ENCODE peak calls at places on chromosome 4, in six cellular contexts. One of them, this sample, is unnamed.

GRCh38 chr4:173056708-173057107 is 111.9 kb upstream of the GALNT7 start:
- DNase-seq in H1: no peak
- DNase-seq in H9: no peak
- DNase-seq in neuronal stem cell: no peak
- DNase-seq in trophoblast cell: no peak
- DNase-seq in IMR-90: no peak
- DNase-seq in this sample: no peak

GRCh38 chr4:98946359-98946758 is 17.4 kb upstream of the EIF4E start:
- DNase-seq in H9: no peak
- DNase-seq in trophoblast cell: no peak
- DNase-seq in neuronal stem cell: no peak
- DNase-seq in H1: no peak
- DNase-seq in IMR-90: no peak
- DNase-seq in this sample: no peak

GRCh38 chr4:171813195-171813955 is at the start of gene GALNTL6:
- DNase-seq in trophoblast cell: peak
- DNase-seq in neuronal stem cell: peak
- DNase-seq in H9: peak
- DNase-seq in H1: peak
- DNase-seq in IMR-90: no peak
- DNase-seq in this sample: peak

GRCh38 chr4:7280906-7281305 is 88.6 kb downstream of the SORCS2 start:
- DNase-seq in trophoblast cell: no peak
- DNase-seq in neuronal stem cell: no peak
- DNase-seq in H9: no peak
- DNase-seq in H1: no peak
- DNase-seq in IMR-90: peak
- DNase-seq in this sample: no peak

GRCh38 chr4:62431513-62431912 is 1231.4 kb downstream of the ADGRL3 start:
- DNase-seq in neuronal stem cell: no peak
- DNase-seq in trophoblast cell: no peak
- DNase-seq in H9: peak
- DNase-seq in H1: no peak
- DNase-seq in IMR-90: no peak
- DNase-seq in this sample: no peak

GRCh38 chr4:27357283-27357682 is 496.6 kb downstream of the STIM2 start:
- DNase-seq in H9: no peak
- DNase-seq in trophoblast cell: no peak
- DNase-seq in IMR-90: no peak
- DNase-seq in H1: no peak
- DNase-seq in neuronal stem cell: no peak
- DNase-seq in this sample: peak

GRCh38 chr4:41964401-41964800 is 17.2 kb upstream of the DCAF4L1 start:
- DNase-seq in IMR-90: no peak
- DNase-seq in neuronal stem cell: no peak
- DNase-seq in H9: no peak
- DNase-seq in trophoblast cell: no peak
- DNase-seq in H1: no peak
- DNase-seq in this sample: no peak

GRCh38 chr4:48329193-48329592 is 12.1 kb upstream of the SLAIN2 start:
- DNase-seq in H1: no peak
- DNase-seq in trophoblast cell: no peak
- DNase-seq in neuronal stem cell: no peak
- DNase-seq in IMR-90: no peak
- DNase-seq in H9: no peak
- DNase-seq in this sample: peak

GRCh38 chr4:118904935-118905334 is 16.3 kb downstream of the SYNPO2 start:
- DNase-seq in trophoblast cell: peak
- DNase-seq in IMR-90: peak
- DNase-seq in H9: no peak
- DNase-seq in H1: no peak
- DNase-seq in neuronal stem cell: no peak
- DNase-seq in this sample: no peak

GRCh38 chr4:53962516-53963225 is 101.7 kb downstream of the CHIC2 start:
- DNase-seq in IMR-90: peak
- DNase-seq in H9: no peak
- DNase-seq in trophoblast cell: no peak
- DNase-seq in H1: no peak
- DNase-seq in neuronal stem cell: peak
- DNase-seq in this sample: peak

GRCh38 chr4:173556398-173557131 is 26.5 kb upstream of the HAND2 start:
- DNase-seq in IMR-90: no peak
- DNase-seq in H9: no peak
- DNase-seq in trophoblast cell: no peak
- DNase-seq in H1: no peak
- DNase-seq in neuronal stem cell: no peak
- DNase-seq in this sample: no peak

GRCh38 chr4:15902741-15903140 is 35.8 kb downstream of the FGFBP1 start:
- DNase-seq in H1: no peak
- DNase-seq in neuronal stem cell: no peak
- DNase-seq in H9: no peak
- DNase-seq in trophoblast cell: no peak
- DNase-seq in IMR-90: no peak
- DNase-seq in this sample: no peak

GRCh38 chr4:52991452-52991851 is 129.3 kb downstream of the RASL11B start:
- DNase-seq in trophoblast cell: no peak
- DNase-seq in H1: no peak
- DNase-seq in IMR-90: no peak
- DNase-seq in H9: no peak
- DNase-seq in neuronal stem cell: no peak
- DNase-seq in this sample: no peak

GRCh38 chr4:165630671-165631070 is 242.4 kb upstream of the TLL1 start:
- DNase-seq in H1: no peak
- DNase-seq in IMR-90: no peak
- DNase-seq in trophoblast cell: no peak
- DNase-seq in neuronal stem cell: no peak
- DNase-seq in H9: no peak
- DNase-seq in this sample: no peak

GRCh38 chr4:165628572-165628971 is 244.5 kb upstream of the TLL1 start:
- DNase-seq in neuronal stem cell: no peak
- DNase-seq in IMR-90: no peak
- DNase-seq in trophoblast cell: no peak
- DNase-seq in H9: no peak
- DNase-seq in H1: no peak
- DNase-seq in this sample: no peak

GRCh38 chr4:165631912-165632311 is 241.1 kb upstream of the TLL1 start:
- DNase-seq in H9: no peak
- DNase-seq in IMR-90: no peak
- DNase-seq in H1: no peak
- DNase-seq in trophoblast cell: no peak
- DNase-seq in neuronal stem cell: no peak
- DNase-seq in this sample: no peak

GRCh38 chr4:165634766-165635165 is 238.3 kb upstream of the TLL1 start:
- DNase-seq in trophoblast cell: no peak
- DNase-seq in H9: no peak
- DNase-seq in IMR-90: no peak
- DNase-seq in neuronal stem cell: no peak
- DNase-seq in H1: no peak
- DNase-seq in this sample: no peak

DNA sequence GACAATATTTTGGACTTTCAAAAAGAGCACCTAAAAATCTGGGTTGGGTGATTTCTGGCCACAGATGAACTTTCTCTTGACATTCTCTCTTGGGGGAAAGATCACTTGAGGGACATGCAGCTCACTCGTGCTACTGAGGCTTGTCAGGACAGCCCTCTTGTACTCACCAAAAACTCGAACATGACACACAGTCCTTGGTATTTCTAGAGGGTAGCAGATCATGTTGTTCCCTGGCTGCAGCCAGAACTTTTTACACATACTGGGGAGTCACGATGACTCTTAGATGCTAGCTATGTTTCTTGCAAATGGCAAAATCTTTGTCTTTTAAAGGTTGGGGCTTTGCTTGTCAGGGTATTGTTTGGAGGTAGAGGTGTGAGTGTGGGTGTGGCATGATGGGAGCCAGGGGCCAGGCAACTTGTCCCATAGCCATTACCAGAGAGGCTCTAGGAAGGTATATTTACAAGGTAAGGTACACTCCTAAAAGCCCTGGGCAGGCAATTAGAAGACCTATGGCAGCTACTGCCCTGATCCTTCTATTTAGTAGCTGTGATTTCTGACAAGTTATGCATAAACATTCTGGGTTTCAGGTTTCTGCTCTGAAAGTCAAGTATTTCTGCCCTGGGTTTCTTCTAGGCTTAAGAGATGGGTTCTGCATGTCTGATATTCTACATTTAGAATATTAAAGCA is 241.7 kb upstream of the TLL1 start:
- DNase-seq in neuronal stem cell: no peak
- DNase-seq in trophoblast cell: no peak
- DNase-seq in H9: no peak
- DNase-seq in H1: no peak
- DNase-seq in IMR-90: no peak
- DNase-seq in this sample: no peak
- H2AFZ ChIP-seq in neuronal stem cell: no peak
- H2AFZ ChIP-seq in trophoblast cell: no peak
- H2AFZ ChIP-seq in H9: no peak
- H2AFZ ChIP-seq in H1: no peak
- H2AFZ ChIP-seq in IMR-90: no peak
- H2AFZ ChIP-seq in this sample: no peak

DNA sequence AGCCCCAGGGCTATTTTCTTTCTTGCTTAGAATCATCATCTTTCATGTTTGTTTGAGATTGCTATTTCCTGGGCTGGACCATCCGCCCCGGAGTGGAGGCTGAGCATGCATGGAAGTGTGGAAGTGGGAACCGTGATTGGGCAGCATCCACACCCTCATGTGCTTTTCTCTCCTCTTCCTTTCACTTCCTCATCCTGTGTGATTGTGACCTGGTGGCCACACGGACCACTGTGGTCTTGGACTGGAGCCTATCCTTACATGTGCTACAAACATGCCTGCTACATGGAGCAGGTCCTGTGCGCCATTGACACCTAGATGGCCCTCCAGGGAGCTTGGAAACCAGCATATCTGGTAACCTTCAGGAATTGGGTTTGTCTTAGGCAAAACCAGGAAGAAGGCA is 175.9 kb upstream of the LCORL start:
- DNase-seq in H9: no peak
- DNase-seq in IMR-90: no peak
- DNase-seq in trophoblast cell: no peak
- DNase-seq in neuronal stem cell: no peak
- DNase-seq in H1: no peak
- DNase-seq in this sample: no peak
- H2BK5ac ChIP-seq in H9: no peak
- H2BK5ac ChIP-seq in IMR-90: no peak
- H2BK5ac ChIP-seq in trophoblast cell: no peak
- H2BK5ac ChIP-seq in neuronal stem cell: no peak
- H2BK5ac ChIP-seq in H1: no peak
- H2BK5ac ChIP-seq in this sample: no peak

GRCh38 chr4:123843137-123843536 is 446.5 kb downstream of the SPRY1 start:
- DNase-seq in neuronal stem cell: no peak
- DNase-seq in H9: no peak
- DNase-seq in H1: no peak
- DNase-seq in IMR-90: no peak
- DNase-seq in trophoblast cell: no peak
- DNase-seq in this sample: no peak

GRCh38 chr4:123841431-123842121 is 445.0 kb downstream of the SPRY1 start:
- DNase-seq in trophoblast cell: no peak
- DNase-seq in IMR-90: no peak
- DNase-seq in neuronal stem cell: no peak
- DNase-seq in H9: no peak
- DNase-seq in H1: no peak
- DNase-seq in this sample: peak

GRCh38 chr4:123836919-123837605 is 440.5 kb downstream of the SPRY1 start:
- DNase-seq in IMR-90: peak
- DNase-seq in neuronal stem cell: no peak
- DNase-seq in H9: no peak
- DNase-seq in trophoblast cell: no peak
- DNase-seq in H1: no peak
- DNase-seq in this sample: no peak

GRCh38 chr4:123838426-123838825 is 441.8 kb downstream of the SPRY1 start:
- DNase-seq in H9: no peak
- DNase-seq in neuronal stem cell: no peak
- DNase-seq in trophoblast cell: no peak
- DNase-seq in IMR-90: no peak
- DNase-seq in H1: no peak
- DNase-seq in this sample: no peak

DNA sequence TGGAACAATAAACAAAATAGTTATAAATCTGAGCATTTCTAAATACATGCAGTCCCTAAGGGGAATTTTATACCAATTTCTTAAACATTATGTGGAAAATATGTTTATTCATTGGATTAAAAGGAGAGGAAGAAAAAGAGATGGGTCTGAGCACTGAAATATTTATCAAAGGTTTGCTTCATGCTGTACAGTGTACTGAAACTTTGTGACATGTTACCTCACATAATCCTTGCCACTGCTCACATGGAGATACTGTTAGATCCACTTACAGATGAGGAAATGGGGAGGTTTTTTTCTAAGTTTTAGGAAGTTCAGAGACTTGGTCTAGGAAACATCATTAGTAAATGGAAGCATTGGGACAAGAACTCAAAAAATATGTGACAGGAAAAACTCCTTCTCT is 443.6 kb downstream of the SPRY1 start:
- DNase-seq in IMR-90: no peak
- DNase-seq in H1: no peak
- DNase-seq in trophoblast cell: no peak
- DNase-seq in neuronal stem cell: no peak
- DNase-seq in H9: no peak
- DNase-seq in this sample: no peak
- H2AFZ ChIP-seq in IMR-90: no peak
- H2AFZ ChIP-seq in H1: no peak
- H2AFZ ChIP-seq in trophoblast cell: no peak
- H2AFZ ChIP-seq in neuronal stem cell: peak
- H2AFZ ChIP-seq in H9: no peak
- H2AFZ ChIP-seq in this sample: no peak

GRCh38 chr4:25233737-25234389 is at the start of gene PI4K2B:
- DNase-seq in H9: peak
- DNase-seq in IMR-90: peak
- DNase-seq in H1: peak
- DNase-seq in neuronal stem cell: peak
- DNase-seq in trophoblast cell: peak
- DNase-seq in this sample: peak
- H2BK5ac ChIP-seq in H9: no peak
- H2BK5ac ChIP-seq in IMR-90: peak
- H2BK5ac ChIP-seq in H1: peak
- H2BK5ac ChIP-seq in neuronal stem cell: no peak
- H2BK5ac ChIP-seq in trophoblast cell: peak
- H2BK5ac ChIP-seq in this sample: peak

GRCh38 chr4:74367656-74368055 is 2.7 kb downstream of the EREG start:
- DNase-seq in IMR-90: no peak
- DNase-seq in trophoblast cell: no peak
- DNase-seq in H1: no peak
- DNase-seq in neuronal stem cell: no peak
- DNase-seq in H9: no peak
- DNase-seq in this sample: no peak
- H2AFZ ChIP-seq in IMR-90: peak
- H2AFZ ChIP-seq in trophoblast cell: no peak
- H2AFZ ChIP-seq in H1: no peak
- H2AFZ ChIP-seq in neuronal stem cell: no peak
- H2AFZ ChIP-seq in H9: no peak
- H2AFZ ChIP-seq in this sample: no peak